ENCODE peak calls at places on chromosomes 4 and X, in ten cellular contexts. F is IMR-90, P is A673, X is OCI-LY7, M is fibroblast of lung, Y is H9, C is adrenal gland, G is GM23338, W is heart right ventricle, Z is mammary epithelial cell. J is an unnamed sample. For H3K4me1, the result is how much of the 10 kb centered on the place peaks cover.

GRCh38 chrX:47380268-47380667 is 9.9 kb downstream of the ZNF157 start:
- DNase-seq in F (no peak), P (no peak), X (no peak), M (no peak), Y (no peak), C (no peak), G (no peak), W (peak), Z (peak), J (peak)

GRCh38 chr4:156933633-156934258 is 37.9 kb downstream of the PDGFC start:
- DNase-seq in F (peak), P (no peak), X (no peak), M (peak), Y (no peak), C (no peak), G (no peak), W (no peak), Z (peak), J (no peak)

GRCh38 chrX:40646489-40647306 is 663 bp downstream of the CXorf38 start:
- DNase-seq in F (peak), P (no peak), X (peak), M (peak), Y (no peak), C (peak), G (peak), W (peak), Z (peak), J (no peak)

GRCh38 chr4:71110499-71110898 is 117.0 kb downstream of the DCK start:
- DNase-seq in F (no peak), P (no peak), X (no peak), M (no peak), Y (no peak), C (no peak), G (no peak), W (no peak), Z (no peak), J (no peak)

GRCh38 chrX:13750204-13750603 is 15.7 kb downstream of the OFD1 start:
- DNase-seq in F (peak), P (peak), X (peak), M (peak), Y (no peak), C (no peak), G (peak), W (no peak), Z (peak), J (peak)

GRCh38 chrX:85851418-85851817 is 195.9 kb downstream of the CHM start:
- DNase-seq in F (peak), P (no peak), X (no peak), M (peak), Y (peak), C (peak), G (peak), W (no peak), Z (peak), J (no peak)

GRCh38 chrX:2614911-2615310 is 76.2 kb upstream of the CD99 start:
- DNase-seq in F (peak), P (peak), X (no peak), M (peak), Y (no peak), C (no peak), G (peak), W (no peak), Z (peak), J (no peak)

GRCh38 chr4:148059617-148060180 is 327.8 kb downstream of the ARHGAP10 start:
- DNase-seq in F (no peak), P (no peak), X (no peak), M (no peak), Y (no peak), C (no peak), G (no peak), W (no peak), Z (no peak), J (no peak)

GRCh38 chr4:2482693-2483092 is 13.8 kb downstream of the RNF4 start:
- DNase-seq in F (peak), P (peak), X (peak), M (peak), Y (no peak), C (peak), G (no peak), W (no peak), Z (no peak), J (no peak)

GRCh38 chr4:167428172-167428571 is 193.9 kb upstream of the SPOCK3 start:
- DNase-seq in F (no peak), P (peak), X (no peak), M (peak), Y (no peak), C (no peak), G (no peak), W (no peak), Z (no peak), J (no peak)

GRCh38 chr4:174177536-174177935 is 105.9 kb downstream of the FBXO8 start:
- DNase-seq in F (no peak), P (no peak), X (no peak), M (no peak), Y (no peak), C (no peak), G (no peak), W (no peak), Z (no peak), J (no peak)

GRCh38 chrX:120604359-120604782 is 470 bp downstream of the MCTS1 start:
- DNase-seq in F (peak), P (peak), X (peak), M (peak), Y (no peak), C (peak), G (no peak), W (no peak), Z (peak), J (peak)

GRCh38 chrX:23552289-23552688 is 115.0 kb upstream of the PRDX4 start:
- DNase-seq in F (no peak), P (no peak), X (no peak), M (no peak), Y (no peak), C (no peak), G (no peak), W (no peak), Z (no peak), J (no peak)

GRCh38 chrX:132858018-132858417 is 100.4 kb downstream of the HS6ST2 start:
- DNase-seq in F (no peak), P (peak), X (no peak), M (peak), Y (no peak), C (no peak), G (no peak), W (no peak), Z (no peak), J (no peak)

GRCh38 chrX:136623400-136623799 is 24.6 kb upstream of the CD40LG start:
- DNase-seq in F (no peak), P (no peak), X (no peak), M (no peak), Y (no peak), C (no peak), G (no peak), W (no peak), Z (no peak), J (no peak)

GRCh38 chrX:1224954-1225353 is 12.5 kb upstream of the CRLF2 start:
- DNase-seq in F (no peak), P (no peak), X (no peak), M (no peak), Y (peak), C (no peak), G (peak), W (no peak), Z (no peak), J (no peak)

GRCh38 chr4:72319596-72319995 is 249.4 kb downstream of the ADAMTS3 start:
- DNase-seq in F (peak), P (peak), X (no peak), M (no peak), Y (no peak), C (no peak), G (no peak), W (no peak), Z (peak), J (no peak)

GRCh38 chr4:82754546-82755165 is 43.9 kb downstream of the SCD5 start:
- DNase-seq in F (no peak), P (no peak), X (no peak), M (no peak), Y (no peak), C (no peak), G (no peak), W (no peak), Z (no peak), J (no peak)

GRCh38 chr4:19512086-19512485 is 739.6 kb upstream of the SLIT2 start:
- DNase-seq in F (no peak), P (no peak), X (no peak), M (no peak), Y (no peak), C (no peak), G (no peak), W (no peak), Z (no peak), J (no peak)

GRCh38 chrX:129682979-129683378 is 28.2 kb upstream of the APLN start:
- DNase-seq in F (no peak), P (no peak), X (no peak), M (no peak), Y (no peak), C (no peak), G (no peak), W (no peak), Z (no peak), J (no peak)

GRCh38 chrX:82677281-82677680 is 830.8 kb upstream of the POU3F4 start:
- DNase-seq in F (no peak), P (no peak), X (no peak), M (peak), Y (no peak), C (no peak), G (no peak), W (no peak), Z (no peak), J (no peak)

GRCh38 chrX:118528089-118528753 is 32.6 kb downstream of the DOCK11 start:
- DNase-seq in F (no peak), P (no peak), X (peak), M (no peak), Y (no peak), C (no peak), G (no peak), W (no peak), Z (no peak), J (peak)

GRCh38 chrX:38438321-38438720 is 85.9 kb downstream of the OTC start:
- DNase-seq in F (no peak), P (no peak), X (no peak), M (no peak), Y (no peak), C (no peak), G (peak), W (no peak), Z (no peak), J (no peak)

GRCh38 chrX:55546956-55547355 is 57.3 kb upstream of the USP51 start:
- DNase-seq in F (no peak), P (no peak), X (no peak), M (no peak), Y (no peak), C (no peak), G (no peak), W (no peak), Z (no peak), J (no peak)

GRCh38 chr4:132276185-132276584 is 872.9 kb upstream of the PCDH10 start:
- DNase-seq in F (no peak), P (no peak), X (no peak), M (no peak), Y (no peak), C (no peak), G (no peak), W (no peak), Z (no peak), J (no peak)

GRCh38 chr4:86778169-86778568 is 71.0 kb downstream of the SLC10A6 start:
- DNase-seq in F (no peak), P (peak), X (no peak), M (no peak), Y (no peak), C (no peak), G (no peak), W (no peak), Z (no peak), J (no peak)

GRCh38 chr4:41678086-41678485 is 70.4 kb downstream of the PHOX2B start:
- DNase-seq in F (peak), P (no peak), X (no peak), M (peak), Y (no peak), C (no peak), G (no peak), W (no peak), Z (no peak), J (no peak)

GRCh38 chr4:138051157-138051556 is 191.0 kb downstream of the SLC7A11 start:
- DNase-seq in F (peak), P (no peak), X (no peak), M (peak), Y (no peak), C (no peak), G (no peak), W (no peak), Z (no peak), J (no peak)

GRCh38 chrX:152817082-152817744 is 13.3 kb downstream of the CETN2 start:
- DNase-seq in F (peak), P (peak), X (peak), M (peak), Y (no peak), C (peak), G (peak), W (no peak), Z (peak), J (no peak)

GRCh38 chr4:152996672-152997071 is 60.5 kb downstream of the FHDC1 start:
- DNase-seq in F (no peak), P (peak), X (no peak), M (no peak), Y (no peak), C (no peak), G (no peak), W (no peak), Z (no peak), J (no peak)

GRCh38 chr4:186104895-186105720 is 604 bp downstream of the FAM149A start:
- DNase-seq in F (no peak), P (no peak), X (no peak), M (no peak), Y (peak), C (no peak), G (peak), W (peak), Z (no peak), J (no peak)

DNA sequence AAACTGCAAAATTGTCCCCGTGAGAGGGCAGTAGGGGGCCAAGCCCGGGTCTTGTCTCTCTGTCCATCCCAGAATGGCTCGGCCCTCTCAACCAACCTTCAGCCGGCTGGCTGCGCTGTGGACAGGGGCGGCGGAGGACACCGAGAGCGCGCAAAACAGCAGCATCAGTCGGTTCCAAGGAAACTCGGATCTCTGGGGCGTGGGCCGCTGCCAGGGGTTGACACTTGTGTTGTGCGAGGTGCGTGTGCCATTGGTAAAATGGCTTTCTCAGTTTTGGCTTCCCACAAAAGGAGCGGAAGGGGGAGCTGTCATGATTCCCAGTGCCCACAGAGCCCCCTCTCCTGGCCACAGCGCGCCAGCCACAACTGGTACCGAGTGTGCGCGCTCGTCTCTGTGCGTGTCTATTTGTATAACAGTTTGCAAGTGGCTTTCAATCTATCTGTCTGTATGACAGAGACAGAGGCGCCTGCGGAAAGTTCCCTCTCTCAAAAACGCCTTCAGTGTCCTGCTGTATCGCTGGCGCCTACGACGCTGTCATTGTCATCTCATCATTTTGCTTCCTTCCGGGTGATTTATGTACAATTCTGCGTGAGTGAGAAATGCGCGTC is 1.9 kb downstream of the DKK2 start:
- DNase-seq in F (no peak), P (peak), X (no peak), M (peak), Y (peak), C (no peak), G (peak), W (no peak), Z (no peak), J (no peak)
- TF ChIP-seq CTCF in F (peak), P (peak), X (no peak), M (peak), Y (peak), C (no peak), G (peak), W (peak), Z (no peak), J (no peak)

GRCh38 chr4:168879178-168879577 is 130.9 kb downstream of the CBR4 start:
- DNase-seq in F (no peak), P (no peak), X (no peak), M (no peak), Y (no peak), C (no peak), G (no peak), W (no peak), Z (no peak), J (no peak)
- H3K4me1 ChIP-seq in F (under half), P (under half), X (under half), M (under half), Y (under half), C (under half), G (under half), W (under half), Z (under half), J (under half)

GRCh38 chr4:23900636-23901035 is 10.8 kb upstream of the PPARGC1A start:
- DNase-seq in F (no peak), P (no peak), X (no peak), M (no peak), Y (no peak), C (no peak), G (no peak), W (no peak), Z (no peak), J (no peak)

GRCh38 chr4:23899565-23899964 is 9.7 kb upstream of the PPARGC1A start:
- DNase-seq in F (no peak), P (no peak), X (no peak), M (no peak), Y (no peak), C (no peak), G (no peak), W (no peak), Z (no peak), J (no peak)

GRCh38 chr4:23894021-23894420 is 4.2 kb upstream of the PPARGC1A start:
- DNase-seq in F (no peak), P (no peak), X (no peak), M (no peak), Y (no peak), C (no peak), G (no peak), W (no peak), Z (no peak), J (no peak)

GRCh38 chr4:23902203-23902602 is 12.4 kb upstream of the PPARGC1A start:
- DNase-seq in F (no peak), P (no peak), X (no peak), M (no peak), Y (no peak), C (no peak), G (peak), W (no peak), Z (no peak), J (no peak)

DNA sequence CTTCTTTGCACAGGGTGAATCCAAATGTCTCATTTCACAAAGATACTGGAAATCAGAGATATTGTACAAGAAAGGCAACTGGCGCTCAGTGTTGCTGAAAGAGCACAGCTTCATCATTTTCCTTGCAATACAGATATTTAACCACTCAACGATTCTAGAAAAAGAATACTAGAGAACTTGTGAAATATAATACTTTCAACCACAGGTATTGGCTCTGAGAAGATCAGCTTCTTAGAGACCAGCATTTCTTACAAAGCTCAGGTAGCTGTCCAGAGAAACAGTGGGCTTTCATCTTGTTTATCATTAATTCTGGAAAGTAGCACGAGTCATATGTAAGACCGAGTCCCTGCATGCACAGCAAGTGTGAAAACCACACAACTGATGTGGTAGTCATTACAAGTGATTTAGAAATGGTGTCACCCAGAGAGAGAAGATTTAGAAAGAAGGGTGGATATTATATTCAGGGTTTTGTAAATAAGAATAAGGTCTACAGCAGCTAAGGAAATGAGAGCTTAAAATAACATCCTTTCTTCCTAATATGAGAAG is 7.8 kb upstream of the PPARGC1A start:
- DNase-seq in F (no peak), P (no peak), X (no peak), M (no peak), Y (no peak), C (no peak), G (no peak), W (no peak), Z (no peak), J (no peak)
- TF ChIP-seq CTCF in F (no peak), P (no peak), X (no peak), M (no peak), Y (no peak), C (no peak), G (no peak), W (no peak), Z (no peak), J (no peak)

DNA sequence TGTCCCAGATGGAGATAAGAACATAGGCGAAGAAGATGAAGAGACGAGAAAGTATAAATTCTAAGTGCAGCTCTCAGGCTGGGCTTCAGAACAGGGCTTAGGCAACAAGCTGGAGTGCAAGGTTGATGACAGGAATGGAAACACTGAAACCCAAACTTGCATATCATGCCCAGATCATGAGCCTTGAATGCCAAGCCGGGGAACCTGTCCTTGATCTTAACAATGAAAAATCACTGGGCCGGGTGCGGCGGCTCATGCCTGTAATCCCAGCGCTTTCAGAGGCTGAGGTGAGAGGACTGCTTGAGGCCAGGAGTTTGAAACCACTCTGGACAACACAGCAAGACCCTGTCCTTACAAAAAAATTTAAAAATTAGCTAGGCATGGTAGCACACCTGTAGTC is 17.2 kb downstream of the AFAP1 start:
- DNase-seq in F (no peak), P (no peak), X (no peak), M (no peak), Y (no peak), C (peak), G (no peak), W (no peak), Z (no peak), J (no peak)
- H3K4me1 ChIP-seq in F (under half), P (under half), X (under half), M (under half), Y (under half), C (under half), G (under half), W (under half), Z (under half), J (under half)

DNA sequence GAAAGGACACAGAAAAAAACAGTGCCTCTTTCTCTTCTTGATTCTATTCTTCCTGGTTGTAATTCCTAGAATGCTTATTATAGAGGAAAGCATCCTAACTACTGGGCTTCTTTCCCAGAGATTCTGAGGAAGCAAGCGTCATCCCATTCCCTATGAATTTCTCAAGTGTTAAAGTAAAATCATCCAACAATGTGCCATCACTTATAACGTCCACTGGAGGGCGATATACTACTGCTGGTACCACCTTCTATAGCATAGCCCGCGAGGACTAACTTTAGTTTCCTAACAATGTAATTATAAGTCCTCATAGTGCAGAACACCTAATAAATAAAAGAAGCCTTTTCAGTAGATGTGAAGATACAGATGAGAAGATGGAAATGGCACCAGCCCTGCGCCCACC is 4.4 kb downstream of the CENPVL3 start:
- DNase-seq in F (peak), P (peak), X (peak), M (peak), Y (peak), C (no peak), G (peak), W (no peak), Z (peak), J (no peak)
- TF ChIP-seq CTCF in F (peak), P (peak), X (peak), M (peak), Y (peak), C (peak), G (peak), W (peak), Z (peak), J (peak)